ENCODE peak calls at places on chromosome 11, in five cellular contexts. One of them, this sample, is unnamed.

GRCh38 chr11:2567026-2567671 is 122.3 kb downstream of the KCNQ1 start:
- DNase-seq in IMR-90: no peak
- DNase-seq in Calu3: no peak
- DNase-seq in fibroblast of the aortic adventitia: no peak
- DNase-seq in B cell: no peak
- DNase-seq in this sample: no peak

GRCh38 chr11:29025001-29025400 is 916.8 kb downstream of the METTL15 start:
- DNase-seq in B cell: no peak
- DNase-seq in Calu3: no peak
- DNase-seq in IMR-90: peak; percentile 47
- DNase-seq in fibroblast of the aortic adventitia: no peak
- DNase-seq in this sample: no peak

GRCh38 chr11:7910389-7910788 is 20.7 kb downstream of the OR10A6 start:
- DNase-seq in Calu3: no peak
- DNase-seq in fibroblast of the aortic adventitia: peak; percentile 39
- DNase-seq in B cell: no peak
- DNase-seq in IMR-90: no peak
- DNase-seq in this sample: no peak

GRCh38 chr11:67268036-67268683 is 1.9 kb downstream of the GRK2 start:
- DNase-seq in Calu3: no peak
- DNase-seq in fibroblast of the aortic adventitia: no peak
- DNase-seq in IMR-90: no peak
- DNase-seq in B cell: peak; percentile 75
- DNase-seq in this sample: no peak

GRCh38 chr11:117546431-117547160 is 218.9 kb downstream of the CEP164 start:
- DNase-seq in fibroblast of the aortic adventitia: no peak
- DNase-seq in Calu3: no peak
- DNase-seq in IMR-90: no peak
- DNase-seq in B cell: no peak
- DNase-seq in this sample: no peak

GRCh38 chr11:93236741-93237675 is 39.2 kb upstream of the SLC36A4 start:
- DNase-seq in fibroblast of the aortic adventitia: peak; percentile 40
- DNase-seq in Calu3: peak; percentile 35
- DNase-seq in IMR-90: peak; percentile 44
- DNase-seq in B cell: no peak
- DNase-seq in this sample: peak; percentile 31

GRCh38 chr11:131691558-131692041 is 321.2 kb downstream of the NTM start:
- DNase-seq in Calu3: no peak
- DNase-seq in fibroblast of the aortic adventitia: peak; percentile 22
- DNase-seq in B cell: no peak
- DNase-seq in IMR-90: peak; percentile 11
- DNase-seq in this sample: peak; percentile 9

GRCh38 chr11:128095459-128096096 is 491.8 kb downstream of the ETS1 start:
- DNase-seq in Calu3: peak; percentile 20
- DNase-seq in IMR-90: peak; percentile 76
- DNase-seq in B cell: no peak
- DNase-seq in fibroblast of the aortic adventitia: peak; percentile 74
- DNase-seq in this sample: no peak

GRCh38 chr11:119284344-119285157 is 32.4 kb downstream of the MCAM start:
- DNase-seq in Calu3: peak; percentile 4
- DNase-seq in fibroblast of the aortic adventitia: peak; percentile 64
- DNase-seq in IMR-90: peak; percentile 47
- DNase-seq in B cell: peak; percentile 54
- DNase-seq in this sample: no peak

This sample was measured in mucosa of gallbladder.